ENCODE peak calls at places on chromosomes 6 and 20, in four cellular contexts. S is H9, V is IMR-90, A is H1. G is an unnamed sample.

GRCh38 chr20:31473331-31474096 is 1.4 kb downstream of the DEFB124 start:
- DNase-seq in S (no peak), V (no peak), A (no peak), G (no peak)

GRCh38 chr6:16635291-16635809 is 125.9 kb downstream of the ATXN1 start:
- DNase-seq in S (no peak), V (no peak), A (no peak), G (no peak)

GRCh38 chr6:111711476-111711875 is 105.8 kb upstream of the TRAF3IP2 start:
- DNase-seq in S (no peak), V (no peak), A (no peak), G (no peak)

GRCh38 chr20:41783423-41784220 is 165.4 kb upstream of the CHD6 start:
- DNase-seq in S (no peak), V (no peak), A (no peak), G (no peak)

GRCh38 chr20:53161473-53161872 is 189.3 kb downstream of the TSHZ2 start:
- DNase-seq in S (no peak), V (no peak), A (no peak), G (no peak)

GRCh38 chr6:149208071-149208670 is 109.3 kb upstream of the TAB2 start:
- DNase-seq in S (no peak), V (no peak), A (no peak), G (no peak)

GRCh38 chr6:5684320-5684719 is 322.4 kb downstream of the NRN1 start:
- DNase-seq in S (no peak), V (peak), A (no peak), G (no peak)

GRCh38 chr6:6681443-6681842 is 92.9 kb downstream of the LY86 start:
- DNase-seq in S (no peak), V (no peak), A (no peak), G (no peak)

GRCh38 chr6:129661478-129662405 is 48.2 kb downstream of the ARHGAP18 start:
- DNase-seq in S (no peak), V (no peak), A (no peak), G (no peak)

GRCh38 chr6:130655586-130655985 is 171.6 kb upstream of the SMLR1 start:
- DNase-seq in S (no peak), V (peak), A (no peak), G (no peak)

GRCh38 chr6:166515072-166515810 is 71.2 kb downstream of the RAMACL start:
- DNase-seq in S (no peak), V (peak), A (no peak), G (peak)

GRCh38 chr6:130309028-130309427 is 56.8 kb upstream of the TMEM200A start:
- DNase-seq in S (no peak), V (no peak), A (no peak), G (no peak)

GRCh38 chr6:36201612-36202011 is 5.1 kb downstream of the BRPF3 start:
- DNase-seq in S (no peak), V (no peak), A (no peak), G (no peak)

GRCh38 chr20:31712564-31713311 is 9.9 kb downstream of the BCL2L1 start:
- DNase-seq in S (peak), V (peak), A (peak), G (peak)

GRCh38 chr20:53750827-53751393 is 157.3 kb upstream of the ZNF217 start:
- DNase-seq in S (no peak), V (peak), A (no peak), G (peak)

GRCh38 chr6:26216886-26217713 is 129.9 kb downstream of the HFE start:
- DNase-seq in S (peak), V (peak), A (peak), G (peak)

GRCh38 chr6:163457637-163458561 is 43.4 kb downstream of the QKI start:
- DNase-seq in S (no peak), V (peak), A (no peak), G (peak)

GRCh38 chr6:5302220-5302946 is 41.1 kb downstream of the FARS2 start:
- DNase-seq in S (no peak), V (peak), A (no peak), G (no peak)

GRCh38 chr20:29300579-29301551 is 1956.6 kb upstream of the DEFB115 start:
- DNase-seq in S (no peak), V (no peak), A (no peak), G (no peak)

GRCh38 chr20:52975024-52975732 is 3.0 kb downstream of the TSHZ2 start:
- DNase-seq in S (no peak), V (no peak), A (no peak), G (no peak)

GRCh38 chr20:4038047-4038459 is 22.7 kb upstream of the RNF24 start:
- DNase-seq in S (peak), V (peak), A (peak), G (peak)

GRCh38 chr20:63138855-63139341 is 77.0 kb downstream of the YTHDF1 start:
- DNase-seq in S (no peak), V (no peak), A (no peak), G (no peak)

GRCh38 chr6:23174781-23175361 is 605.5 kb downstream of the HDGFL1 start:
- DNase-seq in S (no peak), V (peak), A (no peak), G (no peak)

GRCh38 chr6:7684843-7685242 is 41.1 kb upstream of the BMP6 start:
- DNase-seq in S (peak), V (no peak), A (peak), G (peak)

GRCh38 chr6:107489636-107490567 is at the start of gene SOBP:
- DNase-seq in S (peak), V (peak), A (peak), G (peak)
- H3K9ac ChIP-seq in S (no peak), V (peak), A (peak), G (peak)

GRCh38 chr6:47478233-47479155 is 905 bp downstream of the CD2AP start:
- DNase-seq in S (no peak), V (peak), A (peak), G (peak)

GRCh38 chr6:47477497-47478232 is at the start of gene CD2AP:
- DNase-seq in S (peak), V (peak), A (peak), G (peak)

GRCh38 chr6:47479156-47479541 is 1.6 kb downstream of the CD2AP start:
- DNase-seq in S (no peak), V (peak), A (no peak), G (no peak)

GRCh38 chr6:47475319-47475816 is 2.2 kb upstream of the CD2AP start:
- DNase-seq in S (no peak), V (no peak), A (no peak), G (no peak)

GRCh38 chr6:47476794-47477496 is 644 bp upstream of the CD2AP start:
- DNase-seq in S (no peak), V (no peak), A (no peak), G (no peak)
- H4K5ac ChIP-seq in S (no peak), V (peak), A (peak), G (no peak)

DNA sequence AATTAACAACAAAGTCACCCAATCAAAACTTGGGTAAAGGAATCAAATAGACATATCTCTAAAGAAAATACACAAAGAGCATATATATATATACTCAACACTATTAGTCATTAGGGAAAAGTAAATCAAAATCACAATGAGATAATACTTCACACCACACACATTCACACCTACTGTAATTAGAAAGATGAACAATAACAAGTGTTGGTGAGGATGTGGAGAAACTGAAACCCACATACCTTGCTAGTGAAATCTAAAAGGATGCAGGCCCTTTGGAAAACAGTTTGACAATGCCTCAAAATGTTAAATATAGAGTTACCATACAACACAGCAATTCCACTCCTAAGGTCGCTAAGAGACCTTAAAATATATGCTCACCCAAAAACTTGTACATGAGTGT is 177.1 kb downstream of the ANKRD60 start:
- DNase-seq in S (no peak), V (no peak), A (no peak), G (no peak)
- H3K9ac ChIP-seq in S (no peak), V (no peak), A (no peak), G (no peak)

DNA sequence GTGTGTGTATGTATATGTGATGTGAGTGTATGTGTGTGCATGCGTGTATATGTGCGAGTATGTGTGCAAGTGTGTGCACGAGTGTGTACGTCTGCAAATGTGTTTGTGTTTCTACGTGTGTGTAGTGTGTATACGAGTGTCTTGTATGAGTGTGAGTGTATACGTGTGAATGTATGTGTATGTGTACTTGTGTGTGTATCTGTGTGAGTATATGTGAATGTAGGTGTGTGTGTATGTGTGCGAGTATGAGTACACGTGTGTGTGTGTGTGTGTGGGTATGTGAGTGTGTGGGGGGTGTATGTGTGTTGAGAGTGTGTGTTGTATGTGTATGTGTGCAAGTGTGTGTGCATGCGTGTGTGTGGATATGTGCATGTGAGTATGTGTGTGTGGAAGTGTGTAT is 602.0 kb upstream of the CDH4 start:
- DNase-seq in S (no peak), V (no peak), A (no peak), G (no peak)
- H4K5ac ChIP-seq in S (no peak), V (no peak), A (no peak), G (no peak)

GRCh38 chr20:46544576-46544975 is 5.9 kb downstream of the OCSTAMP start:
- DNase-seq in S (no peak), V (peak), A (no peak), G (no peak)

GRCh38 chr20:46543033-46543432 is 7.4 kb downstream of the OCSTAMP start:
- DNase-seq in S (no peak), V (no peak), A (no peak), G (no peak)

GRCh38 chr20:46543959-46544358 is 6.5 kb downstream of the OCSTAMP start:
- DNase-seq in S (no peak), V (no peak), A (no peak), G (no peak)

GRCh38 chr20:46541229-46541935 is 9.1 kb downstream of the OCSTAMP start:
- DNase-seq in S (peak), V (no peak), A (no peak), G (no peak)

GRCh38 chr20:46539113-46539512 is 11.3 kb downstream of the OCSTAMP start:
- DNase-seq in S (no peak), V (no peak), A (no peak), G (peak)
- H3K9ac ChIP-seq in S (no peak), V (no peak), A (no peak), G (no peak)

DNA sequence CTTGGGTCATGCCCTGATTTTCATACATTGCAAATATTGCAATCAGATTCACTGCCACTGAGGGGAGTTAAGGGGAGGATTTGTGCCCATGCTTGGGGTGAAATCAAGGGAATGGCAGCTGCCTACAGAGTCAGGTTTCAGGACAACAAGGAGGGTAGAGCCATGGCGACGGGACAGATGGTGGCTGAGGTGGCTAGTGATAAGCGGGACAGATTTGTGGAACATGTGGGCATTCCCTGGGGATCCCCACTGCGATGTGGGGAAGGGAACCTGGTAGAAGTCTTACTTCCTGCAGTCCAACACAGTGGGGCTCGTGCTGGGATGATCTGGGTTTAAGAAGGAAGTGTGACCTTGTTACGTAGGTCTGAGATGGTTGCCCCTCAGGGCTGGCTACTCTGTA is 292.1 kb upstream of the JARID2 start:
- DNase-seq in S (no peak), V (no peak), A (no peak), G (no peak)
- H4K5ac ChIP-seq in S (no peak), V (no peak), A (no peak), G (no peak)

DNA sequence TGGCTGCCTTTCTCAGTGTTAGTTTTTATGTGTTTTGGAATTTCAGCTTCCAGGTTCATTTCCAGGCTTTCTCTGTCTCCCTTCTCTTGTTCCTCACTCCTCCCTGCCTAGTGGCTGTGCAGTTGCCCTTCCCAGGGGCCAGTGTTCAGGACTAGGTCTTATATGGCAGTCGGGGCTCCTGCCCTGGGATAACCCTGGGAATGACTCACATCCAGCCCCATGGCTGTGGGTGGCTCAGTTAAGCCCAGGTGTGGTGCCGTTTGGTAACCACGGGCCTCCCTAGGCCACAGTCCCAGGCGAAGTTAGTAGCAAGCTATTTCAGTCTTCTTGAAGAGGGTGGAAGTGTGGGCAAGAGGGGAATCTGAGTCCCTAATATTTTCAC is 57.4 kb upstream of the DDR1 start:
- DNase-seq in S (no peak), V (no peak), A (no peak), G (no peak)
- H3K9ac ChIP-seq in S (no peak), V (peak), A (no peak), G (peak)